ENCODE peak calls at places on chromosomes 6 and 20, in ten cellular contexts. One of them, this sample, is unnamed.

GRCh38 chr6:31582230-31582601 is at the start of gene LTB:
- DNase-seq in PC-3: no peak
- DNase-seq in adrenal gland: no peak
- DNase-seq in foreskin keratinocyte: no peak
- DNase-seq in Panc1: no peak
- DNase-seq in heart right ventricle: no peak
- DNase-seq in MM.1S: no peak
- DNase-seq in CD8-positive, alpha-beta T cell: peak; percentile 80
- DNase-seq in H9: no peak
- DNase-seq in A673: no peak
- DNase-seq in this sample: no peak

GRCh38 chr6:154623391-154623790 is 109.8 kb upstream of the SCAF8 start:
- DNase-seq in PC-3: no peak
- DNase-seq in CD8-positive, alpha-beta T cell: no peak
- DNase-seq in adrenal gland: no peak
- DNase-seq in MM.1S: no peak
- DNase-seq in H9: no peak
- DNase-seq in foreskin keratinocyte: no peak
- DNase-seq in A673: no peak
- DNase-seq in heart right ventricle: no peak
- DNase-seq in Panc1: no peak
- DNase-seq in this sample: no peak

GRCh38 chr6:35140991-35141720 is at the start of gene TCP11:
- DNase-seq in heart right ventricle: peak; percentile 15
- DNase-seq in H9: peak; percentile 68
- DNase-seq in CD8-positive, alpha-beta T cell: peak; percentile 23
- DNase-seq in adrenal gland: peak; percentile 56
- DNase-seq in Panc1: no peak
- DNase-seq in PC-3: no peak
- DNase-seq in MM.1S: no peak
- DNase-seq in foreskin keratinocyte: no peak
- DNase-seq in A673: no peak
- DNase-seq in this sample: no peak

GRCh38 chr6:108598316-108598863 is 37.7 kb downstream of the FOXO3 start:
- DNase-seq in H9: no peak
- DNase-seq in A673: no peak
- DNase-seq in Panc1: no peak
- DNase-seq in CD8-positive, alpha-beta T cell: no peak
- DNase-seq in foreskin keratinocyte: no peak
- DNase-seq in MM.1S: peak; percentile 92
- DNase-seq in PC-3: no peak
- DNase-seq in adrenal gland: no peak
- DNase-seq in heart right ventricle: no peak
- DNase-seq in this sample: peak; percentile 46

GRCh38 chr20:4283011-4283410 is 267.7 kb upstream of the RNF24 start:
- DNase-seq in heart right ventricle: no peak
- DNase-seq in MM.1S: no peak
- DNase-seq in adrenal gland: no peak
- DNase-seq in A673: no peak
- DNase-seq in Panc1: no peak
- DNase-seq in PC-3: no peak
- DNase-seq in foreskin keratinocyte: no peak
- DNase-seq in H9: no peak
- DNase-seq in CD8-positive, alpha-beta T cell: no peak
- DNase-seq in this sample: no peak

GRCh38 chr6:12656841-12657435 is 59.6 kb upstream of the PHACTR1 start:
- DNase-seq in MM.1S: no peak
- DNase-seq in foreskin keratinocyte: no peak
- DNase-seq in adrenal gland: no peak
- DNase-seq in PC-3: no peak
- DNase-seq in CD8-positive, alpha-beta T cell: no peak
- DNase-seq in heart right ventricle: no peak
- DNase-seq in Panc1: no peak
- DNase-seq in H9: no peak
- DNase-seq in A673: peak; percentile 20
- DNase-seq in this sample: no peak

GRCh38 chr6:11556308-11556707 is 18.8 kb downstream of the TMEM170B start:
- DNase-seq in CD8-positive, alpha-beta T cell: no peak
- DNase-seq in Panc1: no peak
- DNase-seq in A673: no peak
- DNase-seq in MM.1S: no peak
- DNase-seq in PC-3: no peak
- DNase-seq in adrenal gland: no peak
- DNase-seq in heart right ventricle: no peak
- DNase-seq in foreskin keratinocyte: no peak
- DNase-seq in H9: peak; percentile 66
- DNase-seq in this sample: no peak

GRCh38 chr6:106469882-106470281 is 109.4 kb downstream of the CRYBG1 start:
- DNase-seq in adrenal gland: no peak
- DNase-seq in heart right ventricle: no peak
- DNase-seq in Panc1: no peak
- DNase-seq in A673: no peak
- DNase-seq in H9: no peak
- DNase-seq in PC-3: no peak
- DNase-seq in CD8-positive, alpha-beta T cell: no peak
- DNase-seq in MM.1S: no peak
- DNase-seq in foreskin keratinocyte: no peak
- DNase-seq in this sample: no peak

GRCh38 chr6:11803596-11803981 is 25.0 kb upstream of the ADTRP start:
- DNase-seq in adrenal gland: no peak
- DNase-seq in H9: no peak
- DNase-seq in foreskin keratinocyte: no peak
- DNase-seq in MM.1S: no peak
- DNase-seq in Panc1: no peak
- DNase-seq in heart right ventricle: no peak
- DNase-seq in PC-3: no peak
- DNase-seq in CD8-positive, alpha-beta T cell: no peak
- DNase-seq in A673: no peak
- DNase-seq in this sample: no peak

GRCh38 chr6:1945235-1945832 is 300.1 kb downstream of the GMDS start:
- DNase-seq in H9: no peak
- DNase-seq in adrenal gland: no peak
- DNase-seq in MM.1S: no peak
- DNase-seq in PC-3: no peak
- DNase-seq in A673: no peak
- DNase-seq in Panc1: no peak
- DNase-seq in heart right ventricle: no peak
- DNase-seq in foreskin keratinocyte: no peak
- DNase-seq in CD8-positive, alpha-beta T cell: no peak
- DNase-seq in this sample: no peak

GRCh38 chr6:36071281-36071680 is 43.7 kb downstream of the MAPK14 start:
- DNase-seq in PC-3: no peak
- DNase-seq in Panc1: no peak
- DNase-seq in heart right ventricle: no peak
- DNase-seq in MM.1S: no peak
- DNase-seq in foreskin keratinocyte: no peak
- DNase-seq in A673: no peak
- DNase-seq in adrenal gland: no peak
- DNase-seq in H9: no peak
- DNase-seq in CD8-positive, alpha-beta T cell: no peak
- DNase-seq in this sample: no peak

GRCh38 chr6:33985947-33986346 is 159.9 kb downstream of the GRM4 start:
- DNase-seq in MM.1S: no peak
- DNase-seq in A673: no peak
- DNase-seq in heart right ventricle: no peak
- DNase-seq in PC-3: no peak
- DNase-seq in foreskin keratinocyte: no peak
- DNase-seq in adrenal gland: no peak
- DNase-seq in H9: peak; percentile 4
- DNase-seq in CD8-positive, alpha-beta T cell: no peak
- DNase-seq in Panc1: no peak
- DNase-seq in this sample: no peak

GRCh38 chr6:158063736-158064135 is 82.1 kb downstream of the SYNJ2 start:
- DNase-seq in A673: no peak
- DNase-seq in foreskin keratinocyte: no peak
- DNase-seq in MM.1S: no peak
- DNase-seq in Panc1: no peak
- DNase-seq in adrenal gland: no peak
- DNase-seq in H9: no peak
- DNase-seq in heart right ventricle: no peak
- DNase-seq in PC-3: no peak
- DNase-seq in CD8-positive, alpha-beta T cell: no peak
- DNase-seq in this sample: no peak

DNA sequence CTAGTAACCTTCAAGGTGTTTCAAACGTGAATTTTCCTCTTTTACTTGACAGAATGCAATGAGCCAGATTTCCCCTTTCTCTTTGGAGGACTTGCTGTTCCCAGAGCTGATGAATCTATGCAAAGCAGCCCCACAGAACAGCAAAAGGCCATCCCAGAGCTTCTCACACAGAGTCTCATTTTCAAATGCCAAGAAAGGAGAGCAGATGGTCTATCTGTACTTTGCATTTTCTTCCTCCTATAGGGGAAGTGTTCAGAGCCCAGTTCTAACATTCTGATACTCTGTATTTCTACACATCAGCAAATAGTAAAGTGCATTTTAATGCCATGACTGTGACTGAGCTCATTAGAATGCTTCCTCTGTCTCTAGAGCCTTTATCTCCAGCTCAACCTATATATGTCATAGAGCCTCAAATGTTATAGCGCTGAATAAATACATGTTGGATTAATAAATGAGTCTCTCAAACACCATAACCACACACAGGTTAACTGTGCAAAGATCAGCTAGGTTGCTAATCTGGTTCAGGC is 81.8 kb upstream of the EYA4 start:
- DNase-seq in PC-3: peak; percentile 43
- DNase-seq in A673: peak; percentile 33
- DNase-seq in foreskin keratinocyte: no peak
- DNase-seq in Panc1: no peak
- DNase-seq in H9: no peak
- DNase-seq in MM.1S: no peak
- DNase-seq in heart right ventricle: no peak
- DNase-seq in adrenal gland: no peak
- DNase-seq in CD8-positive, alpha-beta T cell: no peak
- DNase-seq in this sample: no peak
- TF ChIP-seq CTCF in PC-3: no peak
- TF ChIP-seq CTCF in A673: no peak
- TF ChIP-seq CTCF in foreskin keratinocyte: no peak
- TF ChIP-seq CTCF in Panc1: no peak
- TF ChIP-seq CTCF in H9: no peak
- TF ChIP-seq CTCF in MM.1S: no peak
- TF ChIP-seq CTCF in heart right ventricle: no peak
- TF ChIP-seq CTCF in adrenal gland: no peak
- TF ChIP-seq CTCF in CD8-positive, alpha-beta T cell: no peak
- TF ChIP-seq CTCF in this sample: no peak

DNA sequence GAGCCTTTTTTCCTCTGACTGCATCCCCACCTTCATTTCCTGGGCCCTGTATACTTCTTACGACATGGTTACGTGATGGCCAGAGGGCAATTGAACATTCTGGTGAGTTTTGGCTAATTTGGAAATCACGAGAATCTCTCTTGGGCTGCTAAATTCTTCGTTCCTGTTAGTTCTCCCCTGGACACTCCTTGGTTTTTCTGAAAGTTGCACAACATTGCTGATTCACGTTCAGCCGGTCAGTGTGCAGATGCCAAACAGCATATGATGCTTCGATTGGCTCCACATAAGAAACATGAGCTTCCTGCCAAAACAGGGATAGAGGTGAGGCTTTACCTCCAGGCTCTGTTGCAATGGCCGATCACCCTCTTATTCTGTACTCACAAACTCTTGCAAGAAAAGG is 119.4 kb upstream of the LY86 start:
- DNase-seq in Panc1: no peak
- DNase-seq in H9: no peak
- DNase-seq in PC-3: peak; percentile 77
- DNase-seq in adrenal gland: no peak
- DNase-seq in CD8-positive, alpha-beta T cell: no peak
- DNase-seq in foreskin keratinocyte: peak; percentile 37
- DNase-seq in heart right ventricle: no peak
- DNase-seq in MM.1S: no peak
- DNase-seq in A673: no peak
- DNase-seq in this sample: no peak
- H3K27ac ChIP-seq in Panc1: no peak overlapping the region
- H3K27ac ChIP-seq in H9: no peak overlapping the region
- H3K27ac ChIP-seq in PC-3: no peak overlapping the region
- H3K27ac ChIP-seq in adrenal gland: no peak overlapping the region
- H3K27ac ChIP-seq in CD8-positive, alpha-beta T cell: no peak overlapping the region
- H3K27ac ChIP-seq in foreskin keratinocyte: no peak overlapping the region
- H3K27ac ChIP-seq in heart right ventricle: no peak overlapping the region
- H3K27ac ChIP-seq in MM.1S: no peak overlapping the region
- H3K27ac ChIP-seq in A673: no peak overlapping the region
- H3K27ac ChIP-seq in this sample: no peak overlapping the region

GRCh38 chr6:111301914-111302313 is 181.1 kb downstream of the REV3L start:
- DNase-seq in PC-3: no peak
- DNase-seq in CD8-positive, alpha-beta T cell: no peak
- DNase-seq in H9: no peak
- DNase-seq in adrenal gland: no peak
- DNase-seq in Panc1: no peak
- DNase-seq in heart right ventricle: no peak
- DNase-seq in MM.1S: peak; percentile 74
- DNase-seq in foreskin keratinocyte: no peak
- DNase-seq in A673: no peak
- DNase-seq in this sample: no peak

GRCh38 chr6:111307275-111307858 is 175.7 kb downstream of the REV3L start:
- DNase-seq in adrenal gland: no peak
- DNase-seq in foreskin keratinocyte: no peak
- DNase-seq in CD8-positive, alpha-beta T cell: no peak
- DNase-seq in PC-3: peak; percentile 5
- DNase-seq in A673: no peak
- DNase-seq in MM.1S: no peak
- DNase-seq in heart right ventricle: no peak
- DNase-seq in H9: no peak
- DNase-seq in Panc1: no peak
- DNase-seq in this sample: no peak

GRCh38 chr6:111306104-111306888 is 176.7 kb downstream of the REV3L start:
- DNase-seq in CD8-positive, alpha-beta T cell: no peak
- DNase-seq in A673: no peak
- DNase-seq in H9: no peak
- DNase-seq in PC-3: peak; percentile 36
- DNase-seq in Panc1: no peak
- DNase-seq in MM.1S: no peak
- DNase-seq in adrenal gland: no peak
- DNase-seq in foreskin keratinocyte: no peak
- DNase-seq in heart right ventricle: no peak
- DNase-seq in this sample: peak; percentile 13
- TF ChIP-seq CTCF in CD8-positive, alpha-beta T cell: no peak
- TF ChIP-seq CTCF in A673: no peak
- TF ChIP-seq CTCF in H9: peak; percentile 36
- TF ChIP-seq CTCF in PC-3: no peak
- TF ChIP-seq CTCF in Panc1: no peak
- TF ChIP-seq CTCF in MM.1S: no peak
- TF ChIP-seq CTCF in adrenal gland: no peak
- TF ChIP-seq CTCF in foreskin keratinocyte: no peak
- TF ChIP-seq CTCF in heart right ventricle: no peak
- TF ChIP-seq CTCF in this sample: no peak

DNA sequence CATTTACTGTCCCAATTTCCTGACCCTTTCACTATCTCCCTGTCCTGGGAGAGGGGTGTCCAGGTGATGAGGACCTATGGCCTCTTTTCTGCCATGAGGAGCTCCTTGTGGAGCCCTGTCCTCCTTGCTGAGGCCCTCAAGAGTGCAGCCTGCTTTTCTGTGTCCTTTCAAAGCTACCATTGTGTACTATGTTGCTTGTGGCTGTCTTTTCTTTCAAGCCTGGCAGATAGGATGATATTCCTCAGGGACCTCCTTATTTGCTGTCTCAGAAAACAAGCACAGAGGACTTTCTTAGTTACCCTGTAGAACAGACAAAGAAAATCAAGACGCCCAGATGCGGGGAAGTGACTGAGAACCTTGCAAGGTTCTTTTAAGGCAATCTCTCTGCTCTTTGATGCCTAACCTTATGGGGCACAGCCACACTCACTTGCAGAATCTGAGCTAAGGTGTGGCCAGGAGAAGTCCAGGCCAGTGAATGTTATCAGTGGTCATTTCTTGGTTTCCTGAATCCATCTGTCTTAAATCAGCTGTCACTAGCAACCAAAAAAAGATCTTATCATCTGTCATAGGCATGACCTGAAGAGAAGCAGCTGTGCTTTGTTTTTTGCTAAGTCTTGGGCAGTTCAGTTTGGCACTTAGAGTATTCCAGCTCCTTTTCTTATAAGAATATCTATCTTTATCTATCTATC is 17.2 kb downstream of the CARMIL1 start:
- DNase-seq in MM.1S: no peak
- DNase-seq in PC-3: no peak
- DNase-seq in A673: no peak
- DNase-seq in H9: no peak
- DNase-seq in adrenal gland: no peak
- DNase-seq in heart right ventricle: no peak
- DNase-seq in foreskin keratinocyte: no peak
- DNase-seq in Panc1: no peak
- DNase-seq in CD8-positive, alpha-beta T cell: no peak
- DNase-seq in this sample: no peak
- H3K27ac ChIP-seq in MM.1S: peak overlapping the region; percentile 64
- H3K27ac ChIP-seq in PC-3: no peak overlapping the region
- H3K27ac ChIP-seq in A673: no peak overlapping the region
- H3K27ac ChIP-seq in H9: no peak overlapping the region
- H3K27ac ChIP-seq in adrenal gland: peak overlapping the region; percentile 79
- H3K27ac ChIP-seq in heart right ventricle: peak overlapping the region; percentile 65
- H3K27ac ChIP-seq in foreskin keratinocyte: no peak overlapping the region
- H3K27ac ChIP-seq in Panc1: no peak overlapping the region
- H3K27ac ChIP-seq in CD8-positive, alpha-beta T cell: no peak overlapping the region
- H3K27ac ChIP-seq in this sample: no peak overlapping the region